ENCODE peak calls at places on chromosomes 5 and 9, in nine cellular contexts. L is astrocyte, U is H9, P is mammary epithelial cell, R is fibroblast of lung, S is IMR-90, X is colonic mucosa, G is neural progenitor cell, W is HCT116. E is an unnamed sample.

GRCh38 chr5:106521701-106522100 is 1149.0 kb downstream of the EFNA5 start:
- DNase-seq in P (peak; percentile 57), L (peak; percentile 71), U (no peak), X (no peak), G (no peak), W (no peak), S (peak; percentile 76), R (peak; percentile 79), E (no peak)

GRCh38 chr5:68618501-68618900 is 402.9 kb downstream of the PIK3R1 start:
- DNase-seq in X (no peak), P (no peak), G (no peak), W (no peak), L (no peak), U (no peak), R (no peak), S (no peak), E (no peak)

GRCh38 chr9:91681461-91682305 is 258.1 kb upstream of the NFIL3 start:
- DNase-seq in R (peak; percentile 62), U (peak; percentile 87), P (peak; percentile 46), L (peak; percentile 36), S (peak; percentile 64), X (peak; percentile 64), W (peak; percentile 45), G (peak; percentile 91), E (peak; percentile 95)

GRCh38 chr5:115402822-115403577 is 106.5 kb upstream of the CCDC112 start:
- DNase-seq in G (no peak), S (peak; percentile 78), P (no peak), R (peak; percentile 85), L (peak; percentile 82), W (no peak), U (no peak), X (no peak), E (no peak)

GRCh38 chr5:56985941-56986630 is 34.2 kb upstream of the MIER3 start:
- DNase-seq in X (no peak), P (no peak), G (no peak), W (no peak), S (no peak), R (no peak), L (no peak), U (no peak), E (no peak)

GRCh38 chr9:93911871-93912554 is 43.1 kb downstream of the BARX1 start:
- DNase-seq in S (peak; percentile 3), R (no peak), P (no peak), U (peak; percentile 49), L (no peak), X (no peak), G (no peak), W (no peak), E (peak; percentile 64)

GRCh38 chr9:89850633-89851325 is 246.0 kb downstream of the GADD45G start:
- DNase-seq in W (no peak), U (no peak), G (no peak), R (peak; percentile 59), P (peak; percentile 20), X (peak; percentile 60), S (peak; percentile 34), L (peak; percentile 32), E (peak; percentile 19)

GRCh38 chr5:110063640-110064592 is 374.2 kb downstream of the MAN2A1 start:
- DNase-seq in W (no peak), X (no peak), R (peak; percentile 68), P (peak; percentile 23), L (peak; percentile 59), S (no peak), G (no peak), U (no peak), E (no peak)

GRCh38 chr5:176597417-176598389 is 12.3 kb downstream of the GPRIN1 start:
- DNase-seq in S (no peak), W (no peak), P (no peak), L (no peak), G (no peak), U (peak; percentile 53), X (no peak), R (no peak), E (peak; percentile 61)

GRCh38 chr5:160479926-160480325 is 58.3 kb downstream of the PTTG1 start:
- DNase-seq in W (no peak), G (no peak), X (no peak), U (no peak), P (peak; percentile 53), L (peak; percentile 74), S (peak; percentile 84), R (peak; percentile 83), E (no peak)

GRCh38 chr9:112332674-112332976 is 794 bp downstream of the PTBP3 start:
- DNase-seq in G (no peak), L (no peak), U (no peak), X (no peak), S (no peak), P (no peak), R (no peak), W (no peak), E (no peak)

GRCh38 chr9:92727716-92728700 is 36.6 kb downstream of the BICD2 start:
- DNase-seq in S (no peak), L (no peak), U (no peak), X (no peak), W (no peak), P (no peak), G (no peak), R (no peak), E (peak; percentile 31)

GRCh38 chr5:67878911-67879310 is 336.6 kb upstream of the PIK3R1 start:
- DNase-seq in P (no peak), R (peak; percentile 12), U (no peak), W (no peak), L (no peak), X (no peak), S (no peak), G (no peak), E (no peak)

GRCh38 chr5:9441610-9442009 is 104.3 kb downstream of the SEMA5A start:
- DNase-seq in U (no peak), R (no peak), G (no peak), P (peak; percentile 35), S (peak; percentile 55), W (no peak), X (no peak), L (no peak), E (no peak)

GRCh38 chr5:158022844-158023243 is 163.9 kb upstream of the CLINT1 start:
- DNase-seq in U (no peak), S (no peak), R (no peak), G (no peak), L (no peak), P (no peak), W (no peak), X (no peak), E (no peak)

GRCh38 chr5:118224546-118224945 is 763.8 kb downstream of the DTWD2 start:
- DNase-seq in L (peak; percentile 74), W (no peak), G (no peak), P (peak; percentile 11), U (no peak), S (peak; percentile 13), X (no peak), R (peak; percentile 80), E (no peak)

GRCh38 chr5:104172976-104173375 is 610.4 kb upstream of the NUDT12 start:
- DNase-seq in W (no peak), S (no peak), P (no peak), R (no peak), G (no peak), U (no peak), X (no peak), L (no peak), E (no peak)

GRCh38 chr9:126159661-126160060 is 167.0 kb upstream of the MVB12B start:
- DNase-seq in G (no peak), U (no peak), X (no peak), R (no peak), L (no peak), S (no peak), P (no peak), W (no peak), E (no peak)

GRCh38 chr9:125984461-125984860 is 237.3 kb downstream of the PBX3 start:
- DNase-seq in W (no peak), P (no peak), U (no peak), G (no peak), S (no peak), R (no peak), X (no peak), L (no peak), E (peak; percentile 32)

GRCh38 chr5:96149546-96149945 is 187.9 kb upstream of the ELL2 start:
- DNase-seq in X (no peak), W (no peak), U (no peak), R (peak; percentile 35), L (no peak), S (peak; percentile 62), P (peak; percentile 91), G (no peak), E (no peak)

DNA sequence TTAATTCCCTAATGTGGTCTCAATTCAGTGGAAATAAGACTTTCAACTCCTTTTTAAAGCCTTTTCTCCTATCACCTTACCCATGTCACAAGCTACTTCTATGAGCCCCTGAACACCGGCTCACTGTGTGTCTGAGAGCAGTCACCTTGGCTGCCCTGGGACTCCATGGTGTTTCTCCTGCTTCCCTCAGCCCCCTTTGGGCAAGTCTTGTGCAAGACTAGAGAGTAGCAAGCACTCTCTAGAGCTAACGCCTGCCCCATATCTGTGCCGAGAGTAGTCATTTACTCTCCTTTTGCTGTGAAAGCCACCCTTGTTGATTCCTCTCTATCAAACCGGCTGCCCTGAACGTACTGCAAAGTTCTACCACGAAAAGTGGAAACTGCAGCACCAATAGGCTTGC is 77.9 kb upstream of the DAB2 start:
- DNase-seq in R (no peak), S (no peak), P (no peak), L (no peak), G (no peak), U (no peak), X (no peak), W (no peak), E (no peak)
- H3K9ac ChIP-seq in R (no peak overlapping the region), S (no peak overlapping the region), P (no peak overlapping the region), L (peak overlapping the region; percentile 11), G (no peak overlapping the region), U (no peak overlapping the region), X (no peak overlapping the region), W (no peak overlapping the region), E (no peak overlapping the region)

GRCh38 chr9:292915-293314 is 78.2 kb downstream of the DOCK8 start:
- DNase-seq in X (no peak), W (no peak), R (no peak), L (no peak), P (no peak), G (no peak), U (no peak), S (no peak), E (no peak)
- TF ChIP-seq CTCF in X (no peak), W (peak; percentile 29), R (no peak), L (no peak), P (peak; percentile 12), G (peak; percentile 34), U (peak; percentile 47), S (no peak), E (peak; percentile 64)

GRCh38 chr5:172898513-172899369 is 60.5 kb upstream of the RPL26L1 start:
- DNase-seq in S (no peak), U (no peak), L (no peak), P (no peak), G (no peak), W (no peak), R (no peak), X (no peak), E (no peak)
- H3K9ac ChIP-seq in S (peak overlapping the region; percentile 86), U (no peak overlapping the region), L (peak overlapping the region; percentile 90), P (no peak overlapping the region), G (no peak overlapping the region), W (no peak overlapping the region), R (peak overlapping the region; percentile 68), X (peak overlapping the region; percentile 72), E (no peak overlapping the region)

DNA sequence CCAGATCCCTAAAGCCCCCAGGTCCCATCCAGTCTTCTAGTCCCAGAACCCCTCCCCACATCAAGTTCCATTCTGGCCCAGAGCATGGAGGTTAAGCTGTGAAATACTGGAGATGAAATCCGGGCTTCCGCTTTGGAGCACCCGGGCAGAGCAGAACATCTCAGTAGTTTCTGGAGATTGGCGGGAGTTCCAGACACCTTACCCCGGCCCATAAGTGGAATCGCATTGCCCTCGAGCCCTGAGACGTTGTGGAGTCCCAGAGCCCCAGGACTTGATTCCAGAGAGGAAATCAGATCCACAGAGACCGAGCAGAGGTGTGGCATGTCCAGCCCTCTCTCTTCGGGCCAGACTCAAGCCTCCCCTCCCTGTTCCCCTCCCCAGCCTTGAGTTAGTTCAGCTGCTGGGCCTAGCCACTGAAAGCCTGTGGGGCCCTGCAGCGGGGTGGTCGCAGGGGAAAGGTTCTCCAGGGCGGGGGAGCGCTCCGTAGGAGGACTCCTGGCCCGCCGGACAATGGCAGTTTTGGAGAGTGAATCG is 937 bp upstream of the PAX5 start:
- DNase-seq in W (no peak), G (peak; percentile 77), S (no peak), X (no peak), L (no peak), P (no peak), U (peak; percentile 58), R (no peak), E (peak; percentile 78)
- TF ChIP-seq CTCF in W (no peak), G (peak; percentile 6), S (no peak), X (no peak), L (no peak), P (no peak), U (peak; percentile 19), R (no peak), E (peak; percentile 9)